ENCODE peak calls at places on chromosome 5, in seven cellular contexts. One of them, this sample, is unnamed.

GRCh38 chr5:173454381-173454763 is 126.2 kb upstream of the STC2 start:
- DNase-seq in endodermal cell: no peak
- DNase-seq in uterus: no peak
- DNase-seq in A549: peak
- DNase-seq in AG10803: peak
- DNase-seq in fibroblast of mammary gland: peak
- DNase-seq in tibial nerve: no peak
- DNase-seq in this sample: no peak

GRCh38 chr5:180802325-180803180 is at the start of gene MGAT1:
- DNase-seq in tibial nerve: peak
- DNase-seq in AG10803: peak
- DNase-seq in endodermal cell: peak
- DNase-seq in A549: peak
- DNase-seq in uterus: peak
- DNase-seq in fibroblast of mammary gland: peak
- DNase-seq in this sample: no peak

GRCh38 chr5:77120706-77121105 is 33.6 kb upstream of the ZBED3 start:
- DNase-seq in endodermal cell: no peak
- DNase-seq in A549: no peak
- DNase-seq in AG10803: no peak
- DNase-seq in uterus: no peak
- DNase-seq in fibroblast of mammary gland: no peak
- DNase-seq in tibial nerve: no peak
- DNase-seq in this sample: no peak

GRCh38 chr5:174793684-174794328 is 69.4 kb downstream of the MSX2 start:
- DNase-seq in A549: no peak
- DNase-seq in endodermal cell: peak
- DNase-seq in uterus: peak
- DNase-seq in fibroblast of mammary gland: peak
- DNase-seq in tibial nerve: peak
- DNase-seq in AG10803: peak
- DNase-seq in this sample: no peak

GRCh38 chr5:88665750-88666215 is 217.2 kb downstream of the MEF2C start:
- DNase-seq in fibroblast of mammary gland: no peak
- DNase-seq in tibial nerve: no peak
- DNase-seq in AG10803: no peak
- DNase-seq in endodermal cell: peak
- DNase-seq in A549: no peak
- DNase-seq in uterus: no peak
- DNase-seq in this sample: no peak

GRCh38 chr5:145551714-145552113 is 283.4 kb downstream of the PRELID2 start:
- DNase-seq in A549: no peak
- DNase-seq in AG10803: no peak
- DNase-seq in endodermal cell: no peak
- DNase-seq in uterus: no peak
- DNase-seq in fibroblast of mammary gland: no peak
- DNase-seq in tibial nerve: no peak
- DNase-seq in this sample: no peak

GRCh38 chr5:167916261-167916660 is 375.2 kb upstream of the WWC1 start:
- DNase-seq in AG10803: peak
- DNase-seq in tibial nerve: no peak
- DNase-seq in endodermal cell: no peak
- DNase-seq in uterus: no peak
- DNase-seq in A549: no peak
- DNase-seq in fibroblast of mammary gland: no peak
- DNase-seq in this sample: no peak

GRCh38 chr5:150647275-150648251 is 7.1 kb downstream of the SYNPO start:
- DNase-seq in AG10803: no peak
- DNase-seq in uterus: peak
- DNase-seq in fibroblast of mammary gland: no peak
- DNase-seq in endodermal cell: no peak
- DNase-seq in A549: no peak
- DNase-seq in tibial nerve: peak
- DNase-seq in this sample: no peak

GRCh38 chr5:95817430-95817829 is 5.1 kb downstream of the GLRX start:
- DNase-seq in fibroblast of mammary gland: peak
- DNase-seq in uterus: no peak
- DNase-seq in endodermal cell: no peak
- DNase-seq in tibial nerve: no peak
- DNase-seq in A549: no peak
- DNase-seq in AG10803: peak
- DNase-seq in this sample: no peak

GRCh38 chr5:112127856-112128255 is 291.2 kb downstream of the EPB41L4A start:
- DNase-seq in endodermal cell: no peak
- DNase-seq in A549: no peak
- DNase-seq in AG10803: no peak
- DNase-seq in uterus: no peak
- DNase-seq in fibroblast of mammary gland: no peak
- DNase-seq in tibial nerve: no peak
- DNase-seq in this sample: no peak

GRCh38 chr5:149271717-149272558 is at the start of gene AFAP1L1:
- DNase-seq in tibial nerve: peak
- DNase-seq in fibroblast of mammary gland: peak
- DNase-seq in endodermal cell: peak
- DNase-seq in A549: peak
- DNase-seq in uterus: peak
- DNase-seq in AG10803: peak
- DNase-seq in this sample: no peak

GRCh38 chr5:115601709-115602584 is at the start of gene TICAM2:
- DNase-seq in AG10803: peak
- DNase-seq in A549: peak
- DNase-seq in tibial nerve: peak
- DNase-seq in endodermal cell: peak
- DNase-seq in fibroblast of mammary gland: peak
- DNase-seq in uterus: peak
- DNase-seq in this sample: no peak

GRCh38 chr5:24110019-24110615 is 534.7 kb downstream of the CDH10 start:
- DNase-seq in tibial nerve: no peak
- DNase-seq in endodermal cell: no peak
- DNase-seq in fibroblast of mammary gland: peak
- DNase-seq in uterus: no peak
- DNase-seq in A549: peak
- DNase-seq in AG10803: peak
- DNase-seq in this sample: peak

GRCh38 chr5:159819671-159820411 is 96.4 kb upstream of the ADRA1B start:
- DNase-seq in A549: no peak
- DNase-seq in endodermal cell: no peak
- DNase-seq in uterus: peak
- DNase-seq in tibial nerve: peak
- DNase-seq in fibroblast of mammary gland: peak
- DNase-seq in AG10803: peak
- DNase-seq in this sample: no peak

GRCh38 chr5:119389288-119390065 is 33.7 kb downstream of the TNFAIP8 start:
- DNase-seq in endodermal cell: no peak
- DNase-seq in tibial nerve: no peak
- DNase-seq in uterus: no peak
- DNase-seq in AG10803: peak
- DNase-seq in A549: no peak
- DNase-seq in fibroblast of mammary gland: peak
- DNase-seq in this sample: no peak

GRCh38 chr5:3394877-3395599 is 200.6 kb upstream of the IRX1 start:
- DNase-seq in tibial nerve: no peak
- DNase-seq in A549: no peak
- DNase-seq in AG10803: no peak
- DNase-seq in endodermal cell: no peak
- DNase-seq in fibroblast of mammary gland: no peak
- DNase-seq in uterus: no peak
- DNase-seq in this sample: no peak

GRCh38 chr5:154755361-154756202 is at the start of gene LARP1:
- DNase-seq in tibial nerve: no peak
- DNase-seq in A549: no peak
- DNase-seq in fibroblast of mammary gland: no peak
- DNase-seq in AG10803: no peak
- DNase-seq in uterus: no peak
- DNase-seq in endodermal cell: no peak
- DNase-seq in this sample: no peak

GRCh38 chr5:34660444-34660843 is 4.3 kb downstream of the RAI14 start:
- DNase-seq in tibial nerve: no peak
- DNase-seq in AG10803: peak
- DNase-seq in fibroblast of mammary gland: peak
- DNase-seq in endodermal cell: no peak
- DNase-seq in A549: no peak
- DNase-seq in uterus: no peak
- DNase-seq in this sample: no peak

GRCh38 chr5:167511276-167511675 is 780.2 kb upstream of the WWC1 start:
- DNase-seq in endodermal cell: no peak
- DNase-seq in tibial nerve: no peak
- DNase-seq in AG10803: no peak
- DNase-seq in fibroblast of mammary gland: no peak
- DNase-seq in A549: no peak
- DNase-seq in uterus: no peak
- DNase-seq in this sample: no peak

GRCh38 chr5:142698447-142698846 is 12.6 kb upstream of the FGF1 start:
- DNase-seq in A549: no peak
- DNase-seq in fibroblast of mammary gland: no peak
- DNase-seq in tibial nerve: no peak
- DNase-seq in endodermal cell: peak
- DNase-seq in uterus: no peak
- DNase-seq in AG10803: no peak
- DNase-seq in this sample: no peak

GRCh38 chr5:51382759-51383493 is at the start of gene ISL1:
- DNase-seq in uterus: peak
- DNase-seq in A549: peak
- DNase-seq in AG10803: peak
- DNase-seq in fibroblast of mammary gland: peak
- DNase-seq in endodermal cell: peak
- DNase-seq in tibial nerve: peak
- DNase-seq in this sample: peak

GRCh38 chr5:127446626-127447025 is 70.8 kb upstream of the PRRC1 start:
- DNase-seq in fibroblast of mammary gland: no peak
- DNase-seq in A549: no peak
- DNase-seq in uterus: no peak
- DNase-seq in tibial nerve: no peak
- DNase-seq in AG10803: no peak
- DNase-seq in endodermal cell: no peak
- DNase-seq in this sample: no peak

GRCh38 chr5:127450046-127450445 is 67.4 kb upstream of the PRRC1 start:
- DNase-seq in endodermal cell: no peak
- DNase-seq in uterus: no peak
- DNase-seq in fibroblast of mammary gland: no peak
- DNase-seq in tibial nerve: no peak
- DNase-seq in A549: no peak
- DNase-seq in AG10803: no peak
- DNase-seq in this sample: no peak

GRCh38 chr5:127452626-127453025 is 64.8 kb upstream of the PRRC1 start:
- DNase-seq in A549: no peak
- DNase-seq in AG10803: no peak
- DNase-seq in fibroblast of mammary gland: no peak
- DNase-seq in uterus: no peak
- DNase-seq in tibial nerve: no peak
- DNase-seq in endodermal cell: no peak
- DNase-seq in this sample: no peak

GRCh38 chr5:127442085-127442484 is 75.4 kb upstream of the PRRC1 start:
- DNase-seq in tibial nerve: no peak
- DNase-seq in fibroblast of mammary gland: peak
- DNase-seq in endodermal cell: no peak
- DNase-seq in uterus: no peak
- DNase-seq in A549: peak
- DNase-seq in AG10803: no peak
- DNase-seq in this sample: no peak

GRCh38 chr5:127447822-127448221 is 69.6 kb upstream of the PRRC1 start:
- DNase-seq in A549: no peak
- DNase-seq in endodermal cell: no peak
- DNase-seq in uterus: no peak
- DNase-seq in tibial nerve: no peak
- DNase-seq in fibroblast of mammary gland: peak
- DNase-seq in AG10803: no peak
- DNase-seq in this sample: no peak
- H3K4me3 ChIP-seq in A549: no peak
- H3K4me3 ChIP-seq in endodermal cell: no peak
- H3K4me3 ChIP-seq in uterus: no peak
- H3K4me3 ChIP-seq in tibial nerve: no peak
- H3K4me3 ChIP-seq in fibroblast of mammary gland: no peak
- H3K4me3 ChIP-seq in AG10803: no peak
- H3K4me3 ChIP-seq in this sample: no peak

DNA sequence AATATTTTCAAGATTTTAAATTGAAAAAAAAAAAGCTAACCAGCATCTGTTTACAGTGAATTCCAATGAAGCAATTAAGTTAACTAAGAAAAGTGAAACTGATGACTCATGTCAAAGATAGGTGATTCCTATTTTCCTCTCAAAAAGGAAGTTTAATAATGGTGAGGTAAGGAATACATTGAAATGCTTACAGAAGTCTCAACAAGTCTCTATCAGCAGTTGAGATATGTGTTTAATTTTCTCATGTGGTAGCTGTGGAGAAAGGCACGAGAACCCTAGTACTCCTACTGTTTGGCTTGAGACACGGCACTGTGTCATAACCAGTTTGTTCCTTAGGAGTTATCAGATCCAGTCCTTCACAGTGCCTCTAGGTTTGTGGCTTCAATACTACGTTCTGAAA is 114.5 kb downstream of the SLC25A46 start:
- DNase-seq in endodermal cell: no peak
- DNase-seq in fibroblast of mammary gland: peak
- DNase-seq in AG10803: no peak
- DNase-seq in tibial nerve: no peak
- DNase-seq in uterus: no peak
- DNase-seq in A549: no peak
- DNase-seq in this sample: no peak
- TF ChIP-seq CTCF in endodermal cell: no peak
- TF ChIP-seq CTCF in fibroblast of mammary gland: no peak
- TF ChIP-seq CTCF in AG10803: no peak
- TF ChIP-seq CTCF in tibial nerve: no peak
- TF ChIP-seq CTCF in uterus: no peak
- TF ChIP-seq CTCF in A549: no peak
- TF ChIP-seq CTCF in this sample: no peak

GRCh38 chr5:176743136-176743827 is 67.1 kb upstream of the UNC5A start:
- DNase-seq in uterus: no peak
- DNase-seq in A549: no peak
- DNase-seq in endodermal cell: peak
- DNase-seq in fibroblast of mammary gland: no peak
- DNase-seq in AG10803: no peak
- DNase-seq in tibial nerve: no peak
- DNase-seq in this sample: no peak
- H3K4me3 ChIP-seq in uterus: no peak
- H3K4me3 ChIP-seq in A549: no peak
- H3K4me3 ChIP-seq in endodermal cell: peak
- H3K4me3 ChIP-seq in fibroblast of mammary gland: no peak
- H3K4me3 ChIP-seq in AG10803: no peak
- H3K4me3 ChIP-seq in tibial nerve: no peak
- H3K4me3 ChIP-seq in this sample: no peak

GRCh38 chr5:139284295-139284694 is 9.2 kb upstream of the MATR3 start:
- DNase-seq in fibroblast of mammary gland: no peak
- DNase-seq in endodermal cell: peak
- DNase-seq in uterus: no peak
- DNase-seq in tibial nerve: no peak
- DNase-seq in A549: no peak
- DNase-seq in AG10803: no peak
- DNase-seq in this sample: no peak

GRCh38 chr5:139283252-139284166 is 10.0 kb upstream of the MATR3 start:
- DNase-seq in A549: no peak
- DNase-seq in AG10803: no peak
- DNase-seq in uterus: no peak
- DNase-seq in tibial nerve: no peak
- DNase-seq in fibroblast of mammary gland: no peak
- DNase-seq in endodermal cell: peak
- DNase-seq in this sample: no peak

GRCh38 chr5:139285651-139286392 is 7.7 kb upstream of the MATR3 start:
- DNase-seq in AG10803: no peak
- DNase-seq in A549: no peak
- DNase-seq in fibroblast of mammary gland: no peak
- DNase-seq in endodermal cell: no peak
- DNase-seq in uterus: no peak
- DNase-seq in tibial nerve: no peak
- DNase-seq in this sample: no peak

GRCh38 chr5:139291051-139291450 is 2.5 kb upstream of the MATR3 start:
- DNase-seq in endodermal cell: no peak
- DNase-seq in A549: no peak
- DNase-seq in tibial nerve: no peak
- DNase-seq in AG10803: no peak
- DNase-seq in uterus: no peak
- DNase-seq in fibroblast of mammary gland: no peak
- DNase-seq in this sample: no peak

GRCh38 chr5:139287890-139288635 is 5.5 kb upstream of the MATR3 start:
- DNase-seq in uterus: no peak
- DNase-seq in tibial nerve: no peak
- DNase-seq in fibroblast of mammary gland: peak
- DNase-seq in A549: no peak
- DNase-seq in endodermal cell: no peak
- DNase-seq in AG10803: no peak
- DNase-seq in this sample: no peak
- TF ChIP-seq CTCF in uterus: no peak
- TF ChIP-seq CTCF in tibial nerve: no peak
- TF ChIP-seq CTCF in fibroblast of mammary gland: no peak
- TF ChIP-seq CTCF in A549: peak
- TF ChIP-seq CTCF in endodermal cell: no peak
- TF ChIP-seq CTCF in AG10803: no peak
- TF ChIP-seq CTCF in this sample: peak